ENCODE peak calls at places on chromosomes 11 and 22, in six cellular contexts. J is PC-9, R is ELR, P is lower leg skin, O is foreskin fibroblast, A is lower lobe of right lung. U is an unnamed sample.

GRCh38 chr11:131033151-131033651 is 116.9 kb upstream of the SNX19 start:
- DNase-seq in J (peak), R (peak), P (no peak), O (peak), A (no peak), U (peak)

GRCh38 chr11:128965485-128965884 is 22.8 kb upstream of the TP53AIP1 start:
- DNase-seq in J (no peak), R (no peak), P (no peak), O (no peak), A (no peak), U (no peak)

GRCh38 chr11:60953781-60954180 is 1.8 kb upstream of the SLC15A3 start:
- DNase-seq in J (no peak), R (peak), P (no peak), O (peak), A (no peak), U (peak)

GRCh38 chr11:91199866-91200265 is 977.0 kb upstream of the CHORDC1 start:
- DNase-seq in J (no peak), R (no peak), P (no peak), O (peak), A (no peak), U (no peak)

GRCh38 chr11:47253660-47254059 is 4.1 kb upstream of the NR1H3 start:
- DNase-seq in J (no peak), R (no peak), P (no peak), O (no peak), A (peak), U (no peak)

GRCh38 chr11:128521697-128522062 is 65.7 kb downstream of the ETS1 start:
- DNase-seq in J (no peak), R (peak), P (peak), O (no peak), A (peak), U (no peak)

GRCh38 chr11:1448882-1449281 is 37.7 kb downstream of the MOB2 start:
- DNase-seq in J (no peak), R (no peak), P (no peak), O (no peak), A (no peak), U (no peak)

GRCh38 chr11:79536155-79536917 is 95.5 kb upstream of the TENM4 start:
- DNase-seq in J (no peak), R (no peak), P (no peak), O (no peak), A (no peak), U (no peak)

GRCh38 chr22:30348837-30349236 is 7.9 kb downstream of the SF3A1 start:
- DNase-seq in J (no peak), R (no peak), P (no peak), O (peak), A (no peak), U (no peak)

GRCh38 chr11:19817265-19817851 is 104.7 kb downstream of the NAV2 start:
- DNase-seq in J (no peak), R (no peak), P (no peak), O (no peak), A (peak), U (no peak)

GRCh38 chr11:120302001-120302805 is 22.9 kb upstream of the TLCD5 start:
- DNase-seq in J (peak), R (no peak), P (peak), O (no peak), A (peak), U (no peak)

GRCh38 chr11:86818466-86819282 is 18.3 kb downstream of the PRSS23 start:
- DNase-seq in J (no peak), R (peak), P (no peak), O (peak), A (no peak), U (peak)

GRCh38 chr11:11977206-11977938 is 31.1 kb downstream of the DKK3 start:
- DNase-seq in J (peak), R (peak), P (peak), O (peak), A (no peak), U (peak)

GRCh38 chr11:63017306-63017974 is 1.8 kb upstream of the SLC22A8 start:
- DNase-seq in J (no peak), R (no peak), P (peak), O (peak), A (no peak), U (no peak)

GRCh38 chr22:40183029-40183581 is 5.4 kb downstream of the TNRC6B start:
- DNase-seq in J (peak), R (peak), P (no peak), O (peak), A (no peak), U (peak)

GRCh38 chr11:72446929-72447753 is 12.8 kb upstream of the CLPB start:
- DNase-seq in J (no peak), R (peak), P (no peak), O (peak), A (no peak), U (peak)

GRCh38 chr22:28181332-28181731 is 262.3 kb upstream of the PITPNB start:
- DNase-seq in J (no peak), R (no peak), P (no peak), O (peak), A (no peak), U (peak)

GRCh38 chr22:45671783-45672563 is at the start of gene ATXN10:
- DNase-seq in J (peak), R (peak), P (peak), O (peak), A (peak), U (peak)

GRCh38 chr22:33537059-33537458 is 383.2 kb downstream of the LARGE1 start:
- DNase-seq in J (no peak), R (no peak), P (no peak), O (no peak), A (no peak), U (no peak)

GRCh38 chr11:64759722-64760719 is at the start of gene PYGM:
- DNase-seq in J (no peak), R (no peak), P (no peak), O (no peak), A (no peak), U (peak)

GRCh38 chr11:76629853-76630599 is 40.5 kb downstream of the LRRC32 start:
- DNase-seq in J (no peak), R (peak), P (peak), O (peak), A (peak), U (peak)

GRCh38 chr11:2701230-2701629 is 1.4 kb upstream of the KCNQ1OT1 start:
- DNase-seq in J (no peak), R (no peak), P (peak), O (no peak), A (no peak), U (no peak)

GRCh38 chr11:70159612-70160570 is 43.2 kb upstream of the FADD start:
- DNase-seq in J (peak), R (peak), P (peak), O (peak), A (no peak), U (no peak)

GRCh38 chr11:76885390-76886097 is 24.8 kb downstream of the ACER3 start:
- DNase-seq in J (no peak), R (peak), P (no peak), O (peak), A (no peak), U (peak)

GRCh38 chr11:15104166-15104565 is 10.6 kb upstream of the INSC start:
- DNase-seq in J (no peak), R (peak), P (no peak), O (peak), A (no peak), U (peak)

GRCh38 chr11:131375421-131375820 is 5.0 kb downstream of the NTM start:
- DNase-seq in J (no peak), R (no peak), P (no peak), O (no peak), A (no peak), U (no peak)

GRCh38 chr22:29679316-29679715 is 40.5 kb upstream of the CABP7 start:
- DNase-seq in J (no peak), R (no peak), P (no peak), O (no peak), A (no peak), U (no peak)

GRCh38 chr11:8328848-8329330 is 65.2 kb upstream of the LMO1 start:
- DNase-seq in J (peak), R (peak), P (peak), O (peak), A (peak), U (peak)

GRCh38 chr22:10781571-10782403 is 4746.2 kb upstream of the OR11H1 start:
- DNase-seq in J (no peak), R (no peak), P (no peak), O (no peak), A (no peak), U (no peak)

GRCh38 chr22:37230673-37231405 is 13.2 kb downstream of the RAC2 start:
- DNase-seq in J (no peak), R (peak), P (no peak), O (peak), A (peak), U (no peak)

GRCh38 chr11:16891964-16892363 is 122.2 kb downstream of the PLEKHA7 start:
- DNase-seq in J (no peak), R (peak), P (no peak), O (peak), A (no peak), U (peak)

GRCh38 chr11:12179521-12179920 is 69.1 kb downstream of the MICAL2 start:
- DNase-seq in J (no peak), R (no peak), P (peak), O (peak), A (peak), U (no peak)

GRCh38 chr11:43789700-43790443 is 90.8 kb upstream of the ALKBH3 start:
- DNase-seq in J (peak), R (peak), P (no peak), O (peak), A (no peak), U (peak)

GRCh38 chr11:28384418-28384817 is 276.2 kb downstream of the METTL15 start:
- DNase-seq in J (peak), R (peak), P (no peak), O (peak), A (no peak), U (peak)

U was measured in amniotic epithelial cell.